ENCODE peak calls at places on chromosome 19, in five cellular contexts. One of them, this sample, is unnamed.

GRCh38 chr19:18059902-18060301 is 26.8 kb downstream of the IL12RB1 start:
- DNase-seq in NB4: no peak
- DNase-seq in tibial artery: no peak
- DNase-seq in nephron progenitor cell: no peak
- DNase-seq in activated CD8-positive, alpha-beta T cell treated with anti-CD3 and anti-CD28 coated beads for 36 hours: no peak
- DNase-seq in this sample: no peak

GRCh38 chr19:36973021-36973843 is 57.1 kb downstream of the ZNF568 start:
- DNase-seq in NB4: no peak
- DNase-seq in tibial artery: peak
- DNase-seq in activated CD8-positive, alpha-beta T cell treated with anti-CD3 and anti-CD28 coated beads for 36 hours: peak
- DNase-seq in nephron progenitor cell: no peak
- DNase-seq in this sample: peak

GRCh38 chr19:56053596-56053995 is 67.0 kb downstream of the NLRP5 start:
- DNase-seq in nephron progenitor cell: no peak
- DNase-seq in activated CD8-positive, alpha-beta T cell treated with anti-CD3 and anti-CD28 coated beads for 36 hours: no peak
- DNase-seq in tibial artery: no peak
- DNase-seq in NB4: no peak
- DNase-seq in this sample: no peak

GRCh38 chr19:16778796-16779411 is 50.3 kb upstream of the SIN3B start:
- DNase-seq in activated CD8-positive, alpha-beta T cell treated with anti-CD3 and anti-CD28 coated beads for 36 hours: peak
- DNase-seq in nephron progenitor cell: peak
- DNase-seq in tibial artery: peak
- DNase-seq in NB4: peak
- DNase-seq in this sample: no peak

GRCh38 chr19:34366670-34367423 is 1.9 kb downstream of the GPI start:
- DNase-seq in activated CD8-positive, alpha-beta T cell treated with anti-CD3 and anti-CD28 coated beads for 36 hours: no peak
- DNase-seq in tibial artery: no peak
- DNase-seq in nephron progenitor cell: no peak
- DNase-seq in NB4: peak
- DNase-seq in this sample: no peak

GRCh38 chr19:3186891-3187661 is 1.3 kb downstream of the NCLN start:
- DNase-seq in NB4: peak
- DNase-seq in tibial artery: no peak
- DNase-seq in activated CD8-positive, alpha-beta T cell treated with anti-CD3 and anti-CD28 coated beads for 36 hours: no peak
- DNase-seq in nephron progenitor cell: no peak
- DNase-seq in this sample: no peak

GRCh38 chr19:19384486-19384885 is 21.0 kb upstream of the GATAD2A start:
- DNase-seq in nephron progenitor cell: no peak
- DNase-seq in activated CD8-positive, alpha-beta T cell treated with anti-CD3 and anti-CD28 coated beads for 36 hours: no peak
- DNase-seq in tibial artery: no peak
- DNase-seq in NB4: no peak
- DNase-seq in this sample: no peak

GRCh38 chr19:3178377-3178972 is at the start of gene S1PR4:
- DNase-seq in nephron progenitor cell: no peak
- DNase-seq in activated CD8-positive, alpha-beta T cell treated with anti-CD3 and anti-CD28 coated beads for 36 hours: peak
- DNase-seq in NB4: peak
- DNase-seq in tibial artery: no peak
- DNase-seq in this sample: no peak

GRCh38 chr19:31066385-31066784 is 282.9 kb downstream of the TSHZ3 start:
- DNase-seq in nephron progenitor cell: no peak
- DNase-seq in activated CD8-positive, alpha-beta T cell treated with anti-CD3 and anti-CD28 coated beads for 36 hours: no peak
- DNase-seq in NB4: no peak
- DNase-seq in tibial artery: no peak
- DNase-seq in this sample: no peak

GRCh38 chr19:13002389-13002898 is 7.2 kb downstream of the NFIX start:
- DNase-seq in activated CD8-positive, alpha-beta T cell treated with anti-CD3 and anti-CD28 coated beads for 36 hours: no peak
- DNase-seq in NB4: no peak
- DNase-seq in nephron progenitor cell: no peak
- DNase-seq in tibial artery: no peak
- DNase-seq in this sample: no peak
- TF ChIP-seq CTCF in activated CD8-positive, alpha-beta T cell treated with anti-CD3 and anti-CD28 coated beads for 36 hours: no peak
- TF ChIP-seq CTCF in NB4: no peak
- TF ChIP-seq CTCF in nephron progenitor cell: no peak
- TF ChIP-seq CTCF in tibial artery: no peak
- TF ChIP-seq CTCF in this sample: no peak

DNA sequence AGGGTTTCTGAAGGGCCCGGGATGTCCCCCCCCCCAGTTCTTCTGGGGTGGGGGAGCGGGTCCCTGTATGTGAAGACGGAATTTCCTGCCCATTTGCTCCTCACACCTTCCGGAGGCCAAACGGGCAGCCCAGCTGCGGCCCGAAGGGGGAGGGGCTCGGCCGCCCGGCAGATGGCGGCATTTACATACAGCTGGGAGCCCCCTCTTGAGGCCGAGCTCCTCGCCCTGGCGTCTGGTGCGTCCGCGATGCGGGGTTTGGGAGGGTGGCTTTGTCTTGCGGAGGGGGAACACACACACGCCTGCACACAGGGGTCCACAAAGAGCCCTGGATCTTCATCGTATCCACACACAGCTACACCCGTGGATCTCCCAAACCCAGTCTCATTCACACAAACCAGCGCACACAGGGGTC is 891 bp upstream of the DLL3 start:
- DNase-seq in tibial artery: no peak
- DNase-seq in nephron progenitor cell: peak
- DNase-seq in NB4: peak
- DNase-seq in activated CD8-positive, alpha-beta T cell treated with anti-CD3 and anti-CD28 coated beads for 36 hours: peak
- DNase-seq in this sample: no peak
- TF ChIP-seq CTCF in tibial artery: no peak
- TF ChIP-seq CTCF in nephron progenitor cell: peak
- TF ChIP-seq CTCF in NB4: peak
- TF ChIP-seq CTCF in activated CD8-positive, alpha-beta T cell treated with anti-CD3 and anti-CD28 coated beads for 36 hours: peak
- TF ChIP-seq CTCF in this sample: no peak

GRCh38 chr19:4363571-4364304 is 20.4 kb downstream of the MPND start:
- DNase-seq in tibial artery: no peak
- DNase-seq in nephron progenitor cell: no peak
- DNase-seq in NB4: no peak
- DNase-seq in activated CD8-positive, alpha-beta T cell treated with anti-CD3 and anti-CD28 coated beads for 36 hours: no peak
- DNase-seq in this sample: no peak

GRCh38 chr19:4361152-4362037 is 18.0 kb downstream of the MPND start:
- DNase-seq in activated CD8-positive, alpha-beta T cell treated with anti-CD3 and anti-CD28 coated beads for 36 hours: no peak
- DNase-seq in tibial artery: no peak
- DNase-seq in NB4: no peak
- DNase-seq in nephron progenitor cell: no peak
- DNase-seq in this sample: no peak

GRCh38 chr19:4360641-4361151 is 17.3 kb downstream of the MPND start:
- DNase-seq in tibial artery: no peak
- DNase-seq in activated CD8-positive, alpha-beta T cell treated with anti-CD3 and anti-CD28 coated beads for 36 hours: no peak
- DNase-seq in nephron progenitor cell: no peak
- DNase-seq in NB4: no peak
- DNase-seq in this sample: no peak

GRCh38 chr19:4362038-4362828 is 18.9 kb downstream of the MPND start:
- DNase-seq in nephron progenitor cell: peak
- DNase-seq in NB4: no peak
- DNase-seq in tibial artery: no peak
- DNase-seq in activated CD8-positive, alpha-beta T cell treated with anti-CD3 and anti-CD28 coated beads for 36 hours: no peak
- DNase-seq in this sample: no peak

DNA sequence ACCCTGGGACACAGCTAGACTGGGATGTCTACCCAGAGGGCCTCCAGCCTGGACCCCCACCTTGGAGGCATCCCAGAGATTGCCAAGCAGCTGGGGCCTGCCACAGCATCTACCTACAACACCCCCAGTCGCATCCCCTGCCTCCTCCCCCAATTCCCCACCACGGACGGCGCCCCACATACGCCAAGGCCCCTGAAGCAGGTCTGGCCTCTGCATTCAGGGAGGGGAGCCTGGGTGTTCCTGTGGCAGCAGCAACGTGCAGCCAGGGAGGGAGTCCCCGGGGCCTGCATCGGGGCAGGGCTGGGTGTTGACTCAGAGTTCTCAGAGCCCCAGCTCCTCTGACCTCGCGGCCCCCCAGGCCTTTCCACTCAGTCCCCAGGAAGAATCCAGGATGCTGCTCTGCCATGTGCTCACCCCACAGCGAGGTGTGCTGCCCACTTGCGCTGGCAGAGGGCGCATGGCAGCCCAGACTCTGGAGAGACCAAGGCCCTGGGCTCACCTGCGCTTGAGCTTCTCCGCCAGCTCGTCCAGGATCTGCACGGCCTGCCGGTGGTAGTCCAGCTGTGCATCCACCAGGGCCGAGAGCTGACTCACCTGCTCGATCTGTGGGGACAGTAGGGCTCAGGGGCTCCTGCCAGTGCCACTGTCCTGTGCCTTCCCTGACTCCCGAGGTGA is 19.6 kb downstream of the MPND start:
- DNase-seq in tibial artery: no peak
- DNase-seq in nephron progenitor cell: no peak
- DNase-seq in activated CD8-positive, alpha-beta T cell treated with anti-CD3 and anti-CD28 coated beads for 36 hours: no peak
- DNase-seq in NB4: no peak
- DNase-seq in this sample: no peak
- TF ChIP-seq CTCF in tibial artery: no peak
- TF ChIP-seq CTCF in nephron progenitor cell: no peak
- TF ChIP-seq CTCF in activated CD8-positive, alpha-beta T cell treated with anti-CD3 and anti-CD28 coated beads for 36 hours: peak
- TF ChIP-seq CTCF in NB4: no peak
- TF ChIP-seq CTCF in this sample: no peak

GRCh38 chr19:53947624-53948023 is 15.1 kb upstream of the CACNG8 start:
- DNase-seq in NB4: peak
- DNase-seq in nephron progenitor cell: no peak
- DNase-seq in tibial artery: no peak
- DNase-seq in activated CD8-positive, alpha-beta T cell treated with anti-CD3 and anti-CD28 coated beads for 36 hours: no peak
- DNase-seq in this sample: no peak
- TF ChIP-seq CTCF in NB4: peak
- TF ChIP-seq CTCF in nephron progenitor cell: peak
- TF ChIP-seq CTCF in tibial artery: no peak
- TF ChIP-seq CTCF in activated CD8-positive, alpha-beta T cell treated with anti-CD3 and anti-CD28 coated beads for 36 hours: no peak
- TF ChIP-seq CTCF in this sample: no peak

DNA sequence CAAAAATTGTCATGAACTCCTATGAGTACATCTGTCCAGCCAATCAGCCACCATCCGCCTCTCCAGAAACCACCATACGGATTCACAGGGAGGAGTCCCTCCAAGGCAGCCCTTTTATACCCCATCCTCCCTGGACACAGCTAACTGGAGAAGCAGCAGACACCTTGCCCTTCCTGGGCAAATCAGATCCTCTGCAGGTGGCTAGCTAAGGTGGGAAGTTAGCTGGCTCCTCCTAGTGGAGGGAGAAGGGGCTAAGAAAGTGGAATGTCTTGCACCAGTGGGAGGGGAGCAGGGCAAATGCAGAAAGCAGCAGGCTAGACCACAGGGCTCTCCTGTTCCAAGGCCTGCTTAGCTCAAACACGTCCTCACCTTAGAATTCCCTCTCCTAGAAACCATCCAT is 46.2 kb upstream of the UQCRFS1 start:
- DNase-seq in activated CD8-positive, alpha-beta T cell treated with anti-CD3 and anti-CD28 coated beads for 36 hours: no peak
- DNase-seq in tibial artery: no peak
- DNase-seq in nephron progenitor cell: no peak
- DNase-seq in NB4: peak
- DNase-seq in this sample: no peak
- TF ChIP-seq CTCF in activated CD8-positive, alpha-beta T cell treated with anti-CD3 and anti-CD28 coated beads for 36 hours: no peak
- TF ChIP-seq CTCF in tibial artery: no peak
- TF ChIP-seq CTCF in nephron progenitor cell: no peak
- TF ChIP-seq CTCF in NB4: peak
- TF ChIP-seq CTCF in this sample: no peak

GRCh38 chr19:1587872-1588271 is 4.8 kb downstream of the MBD3 start:
- DNase-seq in nephron progenitor cell: no peak
- DNase-seq in tibial artery: no peak
- DNase-seq in NB4: no peak
- DNase-seq in activated CD8-positive, alpha-beta T cell treated with anti-CD3 and anti-CD28 coated beads for 36 hours: no peak
- DNase-seq in this sample: no peak

GRCh38 chr19:1591421-1592022 is 1.1 kb downstream of the MBD3 start:
- DNase-seq in activated CD8-positive, alpha-beta T cell treated with anti-CD3 and anti-CD28 coated beads for 36 hours: no peak
- DNase-seq in NB4: no peak
- DNase-seq in nephron progenitor cell: no peak
- DNase-seq in tibial artery: no peak
- DNase-seq in this sample: no peak

GRCh38 chr19:1592755-1593628 is at the start of gene MBD3:
- DNase-seq in NB4: peak
- DNase-seq in nephron progenitor cell: peak
- DNase-seq in activated CD8-positive, alpha-beta T cell treated with anti-CD3 and anti-CD28 coated beads for 36 hours: peak
- DNase-seq in tibial artery: peak
- DNase-seq in this sample: peak

GRCh38 chr19:1592023-1592754 is 476 bp downstream of the MBD3 start:
- DNase-seq in NB4: peak
- DNase-seq in nephron progenitor cell: peak
- DNase-seq in tibial artery: peak
- DNase-seq in activated CD8-positive, alpha-beta T cell treated with anti-CD3 and anti-CD28 coated beads for 36 hours: peak
- DNase-seq in this sample: peak

GRCh38 chr19:1590641-1591397 is 1.8 kb downstream of the MBD3 start:
- DNase-seq in NB4: peak
- DNase-seq in tibial artery: no peak
- DNase-seq in nephron progenitor cell: no peak
- DNase-seq in activated CD8-positive, alpha-beta T cell treated with anti-CD3 and anti-CD28 coated beads for 36 hours: peak
- DNase-seq in this sample: no peak
- TF ChIP-seq CTCF in NB4: peak
- TF ChIP-seq CTCF in tibial artery: no peak
- TF ChIP-seq CTCF in nephron progenitor cell: no peak
- TF ChIP-seq CTCF in activated CD8-positive, alpha-beta T cell treated with anti-CD3 and anti-CD28 coated beads for 36 hours: no peak
- TF ChIP-seq CTCF in this sample: no peak